ENCODE peak calls at places on chromosome 18, in seven cellular contexts. D, B, S, C, F, I and E are unnamed samples.

GRCh38 chr18:59885579-59886163 is 14.1 kb upstream of the PMAIP1 start:
- DNase-seq in C (no peak), I (peak), D (no peak), B (peak), F (peak), S (peak), E (no peak)

GRCh38 chr18:71293322-71293721 is 1004.5 kb downstream of the SOCS6 start:
- DNase-seq in D (no peak), F (no peak), I (peak), C (no peak), S (no peak), B (no peak), E (no peak)

GRCh38 chr18:50334546-50335152 is 40.2 kb upstream of the SKA1 start:
- DNase-seq in F (no peak), D (no peak), S (no peak), I (no peak), B (no peak), C (no peak), E (no peak)

GRCh38 chr18:53567935-53568574 is 656.4 kb downstream of the MBD2 start:
- DNase-seq in I (peak), F (peak), S (peak), B (peak), D (no peak), C (no peak), E (no peak)

GRCh38 chr18:23542471-23542870 is 39.2 kb downstream of the RMC1 start:
- DNase-seq in D (no peak), F (no peak), S (no peak), I (no peak), B (no peak), C (no peak), E (no peak)

GRCh38 chr18:54086046-54086802 is 138.2 kb downstream of the MBD2 start:
- DNase-seq in C (no peak), S (no peak), B (no peak), I (no peak), F (no peak), D (no peak), E (no peak)

GRCh38 chr18:76709659-76710645 is 112.4 kb upstream of the ZNF236 start:
- DNase-seq in C (peak), B (peak), S (peak), I (peak), D (peak), F (peak), E (peak)

GRCh38 chr18:76416935-76417334 is 78.1 kb downstream of the ZNF516 start:
- DNase-seq in B (peak), S (peak), F (no peak), I (peak), C (no peak), D (no peak), E (no peak)

GRCh38 chr18:44725300-44726096 is 44.8 kb downstream of the SETBP1 start:
- DNase-seq in F (peak), D (no peak), S (peak), C (peak), B (peak), I (peak), E (no peak)

GRCh38 chr18:9965711-9966624 is 52.2 kb downstream of the VAPA start:
- DNase-seq in D (no peak), C (no peak), B (no peak), F (no peak), S (peak), I (peak), E (no peak)

GRCh38 chr18:41938445-41938844 is 16.6 kb upstream of the PIK3C3 start:
- DNase-seq in B (peak), F (no peak), D (no peak), C (no peak), I (peak), S (peak), E (no peak)

GRCh38 chr18:78183815-78184214 is 795.8 kb upstream of the SALL3 start:
- DNase-seq in I (no peak), F (no peak), S (no peak), D (no peak), C (no peak), B (no peak), E (no peak)

GRCh38 chr18:26865557-26865956 is at the start of gene AQP4:
- DNase-seq in I (no peak), B (no peak), D (no peak), C (peak), S (no peak), F (no peak), E (no peak)

GRCh38 chr18:6960656-6961055 is 156.9 kb downstream of the LAMA1 start:
- DNase-seq in F (no peak), D (no peak), B (peak), S (peak), C (no peak), I (peak), E (no peak)

GRCh38 chr18:32019251-32019943 is 772 bp downstream of the RNF125 start:
- DNase-seq in S (peak), D (no peak), F (no peak), I (peak), B (peak), C (peak), E (no peak)

GRCh38 chr18:42941860-42942259 is 173.6 kb downstream of the RIT2 start:
- DNase-seq in C (no peak), D (no peak), S (no peak), B (no peak), I (no peak), F (no peak), E (no peak)

GRCh38 chr18:3037423-3037915 is 24.5 kb upstream of the LPIN2 start:
- DNase-seq in B (peak), S (peak), D (no peak), I (peak), F (peak), C (no peak), E (peak)

GRCh38 chr18:37385846-37386435 is 179.7 kb downstream of the CELF4 start:
- DNase-seq in I (peak), D (no peak), B (peak), S (peak), C (no peak), F (peak), E (no peak)
- TF ChIP-seq CTCF in I (peak), D (peak), B (peak), S (peak), C (peak), F (peak), E (peak)

GRCh38 chr18:8397034-8397433 is 212.2 kb upstream of the RAB12 start:
- DNase-seq in F (no peak), B (no peak), D (no peak), S (no peak), C (no peak), I (no peak), E (no peak)
- TF ChIP-seq CTCF in F (no peak), B (no peak), D (no peak), S (no peak), C (no peak), I (no peak), E (no peak)

GRCh38 chr18:55932675-55933074 is 344.7 kb upstream of the TCF4 start:
- DNase-seq in S (no peak), B (no peak), F (no peak), I (no peak), D (no peak), C (no peak), E (no peak)
- TF ChIP-seq CTCF in S (no peak), B (no peak), F (no peak), I (no peak), D (no peak), C (no peak), E (no peak)

GRCh38 chr18:1017679-1018078 is 113.0 kb downstream of the ADCYAP1 start:
- DNase-seq in C (no peak), I (no peak), B (no peak), S (no peak), D (no peak), F (no peak), E (no peak)
- TF ChIP-seq CTCF in C (no peak), I (no peak), B (no peak), S (no peak), D (no peak), F (no peak), E (no peak)